ENCODE peak calls at places on chromosomes 3 and 15, in six cellular contexts. One of them, this sample, is unnamed.

GRCh38 chr15:38084289-38084688 is 149.8 kb downstream of the TMCO5A start:
- DNase-seq in hypothalamus: no peak
- DNase-seq in DMS53: no peak
- DNase-seq in esophagus muscularis mucosa: no peak
- DNase-seq in progenitor cell of endocrine pancreas: no peak
- DNase-seq in activated CD8-positive, alpha-beta T cell treated with anti-CD3 and anti-CD28 coated beads for 36 hours: peak; percentile 16
- DNase-seq in this sample: no peak

GRCh38 chr15:86236721-86237121 is 157.1 kb downstream of the AGBL1 start:
- DNase-seq in progenitor cell of endocrine pancreas: no peak
- DNase-seq in esophagus muscularis mucosa: no peak
- DNase-seq in activated CD8-positive, alpha-beta T cell treated with anti-CD3 and anti-CD28 coated beads for 36 hours: no peak
- DNase-seq in DMS53: no peak
- DNase-seq in hypothalamus: no peak
- DNase-seq in this sample: no peak

GRCh38 chr3:57279685-57280084 is 12.8 kb downstream of the ASB14 start:
- DNase-seq in progenitor cell of endocrine pancreas: no peak
- DNase-seq in esophagus muscularis mucosa: no peak
- DNase-seq in DMS53: no peak
- DNase-seq in activated CD8-positive, alpha-beta T cell treated with anti-CD3 and anti-CD28 coated beads for 36 hours: peak; percentile 9
- DNase-seq in hypothalamus: no peak
- DNase-seq in this sample: no peak

GRCh38 chr3:144129536-144130214 is 158.1 kb downstream of the DIPK2A start:
- DNase-seq in activated CD8-positive, alpha-beta T cell treated with anti-CD3 and anti-CD28 coated beads for 36 hours: peak; percentile 4
- DNase-seq in progenitor cell of endocrine pancreas: no peak
- DNase-seq in hypothalamus: no peak
- DNase-seq in esophagus muscularis mucosa: no peak
- DNase-seq in DMS53: no peak
- DNase-seq in this sample: no peak

GRCh38 chr3:168933614-168934013 is 729.9 kb downstream of the MECOM start:
- DNase-seq in DMS53: no peak
- DNase-seq in progenitor cell of endocrine pancreas: no peak
- DNase-seq in esophagus muscularis mucosa: no peak
- DNase-seq in hypothalamus: no peak
- DNase-seq in activated CD8-positive, alpha-beta T cell treated with anti-CD3 and anti-CD28 coated beads for 36 hours: no peak
- DNase-seq in this sample: no peak

GRCh38 chr15:96327155-96327741 is 3.3 kb upstream of the NR2F2 start:
- DNase-seq in esophagus muscularis mucosa: no peak
- DNase-seq in activated CD8-positive, alpha-beta T cell treated with anti-CD3 and anti-CD28 coated beads for 36 hours: no peak
- DNase-seq in hypothalamus: no peak
- DNase-seq in DMS53: peak; percentile 23
- DNase-seq in progenitor cell of endocrine pancreas: no peak
- DNase-seq in this sample: no peak

GRCh38 chr3:127002195-127003174 is 19.6 kb downstream of the PLXNA1 start:
- DNase-seq in activated CD8-positive, alpha-beta T cell treated with anti-CD3 and anti-CD28 coated beads for 36 hours: peak; percentile 19
- DNase-seq in esophagus muscularis mucosa: peak; percentile 95
- DNase-seq in hypothalamus: no peak
- DNase-seq in DMS53: no peak
- DNase-seq in progenitor cell of endocrine pancreas: peak; percentile 47
- DNase-seq in this sample: peak; percentile 90

GRCh38 chr15:81729340-81729739 is 316.5 kb downstream of the MEX3B start:
- DNase-seq in progenitor cell of endocrine pancreas: no peak
- DNase-seq in hypothalamus: no peak
- DNase-seq in DMS53: no peak
- DNase-seq in esophagus muscularis mucosa: no peak
- DNase-seq in activated CD8-positive, alpha-beta T cell treated with anti-CD3 and anti-CD28 coated beads for 36 hours: no peak
- DNase-seq in this sample: no peak

GRCh38 chr15:28933710-28934445 is 48.1 kb downstream of the APBA2 start:
- DNase-seq in activated CD8-positive, alpha-beta T cell treated with anti-CD3 and anti-CD28 coated beads for 36 hours: peak; percentile 65
- DNase-seq in progenitor cell of endocrine pancreas: no peak
- DNase-seq in hypothalamus: no peak
- DNase-seq in esophagus muscularis mucosa: no peak
- DNase-seq in DMS53: no peak
- DNase-seq in this sample: no peak